ENCODE peak calls at places on chromosomes 13 and 19, in seven cellular contexts. One of them, this sample, is unnamed.

GRCh38 chr13:42047561-42048322 is 706 bp upstream of the DGKH start:
- DNase-seq in esophagus squamous epithelium: no peak
- DNase-seq in foreskin fibroblast: peak
- DNase-seq in GM13977: peak
- DNase-seq in psoas muscle: peak
- DNase-seq in epithelial cell of esophagus: peak
- DNase-seq in brain microvascular endothelial cell: peak
- DNase-seq in this sample: peak

GRCh38 chr13:77918391-77919261 is at the start of gene EDNRB:
- DNase-seq in brain microvascular endothelial cell: peak
- DNase-seq in epithelial cell of esophagus: peak
- DNase-seq in GM13977: no peak
- DNase-seq in foreskin fibroblast: peak
- DNase-seq in esophagus squamous epithelium: no peak
- DNase-seq in psoas muscle: peak
- DNase-seq in this sample: peak

GRCh38 chr19:30073152-30074000 is 131.3 kb downstream of the URI1 start:
- DNase-seq in epithelial cell of esophagus: no peak
- DNase-seq in foreskin fibroblast: no peak
- DNase-seq in GM13977: no peak
- DNase-seq in brain microvascular endothelial cell: no peak
- DNase-seq in psoas muscle: peak
- DNase-seq in esophagus squamous epithelium: no peak
- DNase-seq in this sample: no peak

GRCh38 chr19:28831464-28831863 is 381.5 kb downstream of the UQCRFS1 start:
- DNase-seq in psoas muscle: no peak
- DNase-seq in GM13977: no peak
- DNase-seq in foreskin fibroblast: no peak
- DNase-seq in epithelial cell of esophagus: no peak
- DNase-seq in brain microvascular endothelial cell: no peak
- DNase-seq in esophagus squamous epithelium: no peak
- DNase-seq in this sample: no peak

GRCh38 chr19:40217921-40218890 is at the start of gene TTC9B:
- DNase-seq in foreskin fibroblast: peak
- DNase-seq in epithelial cell of esophagus: no peak
- DNase-seq in GM13977: peak
- DNase-seq in psoas muscle: no peak
- DNase-seq in esophagus squamous epithelium: no peak
- DNase-seq in brain microvascular endothelial cell: no peak
- DNase-seq in this sample: peak

GRCh38 chr13:65378943-65379519 is 1851.1 kb downstream of the PCDH9 start:
- DNase-seq in psoas muscle: no peak
- DNase-seq in esophagus squamous epithelium: no peak
- DNase-seq in foreskin fibroblast: peak
- DNase-seq in epithelial cell of esophagus: peak
- DNase-seq in brain microvascular endothelial cell: no peak
- DNase-seq in GM13977: no peak
- DNase-seq in this sample: no peak

GRCh38 chr19:5547881-5548280 is 19.9 kb downstream of the TINCR start:
- DNase-seq in esophagus squamous epithelium: no peak
- DNase-seq in foreskin fibroblast: peak
- DNase-seq in GM13977: peak
- DNase-seq in epithelial cell of esophagus: peak
- DNase-seq in brain microvascular endothelial cell: peak
- DNase-seq in psoas muscle: no peak
- DNase-seq in this sample: peak

GRCh38 chr13:41919741-41920487 is 41.0 kb downstream of the VWA8 start:
- DNase-seq in GM13977: no peak
- DNase-seq in epithelial cell of esophagus: no peak
- DNase-seq in esophagus squamous epithelium: no peak
- DNase-seq in psoas muscle: no peak
- DNase-seq in brain microvascular endothelial cell: no peak
- DNase-seq in foreskin fibroblast: no peak
- DNase-seq in this sample: no peak

GRCh38 chr19:19410553-19411550 is 5.4 kb downstream of the GATAD2A start:
- DNase-seq in psoas muscle: no peak
- DNase-seq in foreskin fibroblast: peak
- DNase-seq in esophagus squamous epithelium: no peak
- DNase-seq in brain microvascular endothelial cell: no peak
- DNase-seq in epithelial cell of esophagus: no peak
- DNase-seq in GM13977: peak
- DNase-seq in this sample: peak

GRCh38 chr13:46010148-46010547 is 42.4 kb downstream of the ZC3H13 start:
- DNase-seq in epithelial cell of esophagus: peak
- DNase-seq in esophagus squamous epithelium: no peak
- DNase-seq in GM13977: no peak
- DNase-seq in psoas muscle: no peak
- DNase-seq in foreskin fibroblast: peak
- DNase-seq in brain microvascular endothelial cell: no peak
- DNase-seq in this sample: no peak

GRCh38 chr19:47740866-47741519 is 4.4 kb upstream of the NOP53 start:
- DNase-seq in psoas muscle: no peak
- DNase-seq in GM13977: no peak
- DNase-seq in foreskin fibroblast: no peak
- DNase-seq in esophagus squamous epithelium: no peak
- DNase-seq in epithelial cell of esophagus: no peak
- DNase-seq in brain microvascular endothelial cell: no peak
- DNase-seq in this sample: no peak

GRCh38 chr19:29831041-29831548 is 19.3 kb downstream of the CCNE1 start:
- DNase-seq in foreskin fibroblast: no peak
- DNase-seq in psoas muscle: peak
- DNase-seq in brain microvascular endothelial cell: no peak
- DNase-seq in esophagus squamous epithelium: no peak
- DNase-seq in GM13977: peak
- DNase-seq in epithelial cell of esophagus: peak
- DNase-seq in this sample: peak

GRCh38 chr13:91291078-91291477 is 56.4 kb upstream of the MIR17HG start:
- DNase-seq in epithelial cell of esophagus: no peak
- DNase-seq in psoas muscle: no peak
- DNase-seq in brain microvascular endothelial cell: no peak
- DNase-seq in GM13977: no peak
- DNase-seq in foreskin fibroblast: no peak
- DNase-seq in esophagus squamous epithelium: no peak
- DNase-seq in this sample: no peak

GRCh38 chr19:28049875-28050274 is 1163.1 kb downstream of the UQCRFS1 start:
- DNase-seq in esophagus squamous epithelium: no peak
- DNase-seq in psoas muscle: no peak
- DNase-seq in GM13977: no peak
- DNase-seq in brain microvascular endothelial cell: no peak
- DNase-seq in epithelial cell of esophagus: no peak
- DNase-seq in foreskin fibroblast: no peak
- DNase-seq in this sample: no peak

GRCh38 chr13:95498886-95499285 is 53.6 kb upstream of the CLDN10 start:
- DNase-seq in epithelial cell of esophagus: no peak
- DNase-seq in GM13977: no peak
- DNase-seq in esophagus squamous epithelium: no peak
- DNase-seq in psoas muscle: no peak
- DNase-seq in foreskin fibroblast: no peak
- DNase-seq in brain microvascular endothelial cell: no peak
- DNase-seq in this sample: no peak

GRCh38 chr19:13181747-13182388 is 31.7 kb downstream of the IER2 start:
- DNase-seq in foreskin fibroblast: peak
- DNase-seq in brain microvascular endothelial cell: peak
- DNase-seq in esophagus squamous epithelium: no peak
- DNase-seq in epithelial cell of esophagus: peak
- DNase-seq in psoas muscle: peak
- DNase-seq in GM13977: peak
- DNase-seq in this sample: peak

GRCh38 chr19:18939922-18940775 is 868 bp downstream of the HOMER3 start:
- DNase-seq in esophagus squamous epithelium: no peak
- DNase-seq in epithelial cell of esophagus: peak
- DNase-seq in brain microvascular endothelial cell: no peak
- DNase-seq in psoas muscle: peak
- DNase-seq in foreskin fibroblast: peak
- DNase-seq in GM13977: peak
- DNase-seq in this sample: no peak

GRCh38 chr13:95643814-95644598 is 500 bp downstream of the DZIP1 start:
- DNase-seq in GM13977: no peak
- DNase-seq in foreskin fibroblast: peak
- DNase-seq in psoas muscle: peak
- DNase-seq in brain microvascular endothelial cell: peak
- DNase-seq in epithelial cell of esophagus: peak
- DNase-seq in esophagus squamous epithelium: no peak
- DNase-seq in this sample: no peak

GRCh38 chr13:33678906-33679657 is 138.9 kb upstream of the RFC3 start:
- DNase-seq in epithelial cell of esophagus: peak
- DNase-seq in esophagus squamous epithelium: no peak
- DNase-seq in brain microvascular endothelial cell: peak
- DNase-seq in psoas muscle: peak
- DNase-seq in foreskin fibroblast: no peak
- DNase-seq in GM13977: peak
- DNase-seq in this sample: peak

GRCh38 chr19:38433268-38433733 is at the start of gene RYR1:
- DNase-seq in epithelial cell of esophagus: peak
- DNase-seq in foreskin fibroblast: peak
- DNase-seq in brain microvascular endothelial cell: peak
- DNase-seq in GM13977: peak
- DNase-seq in psoas muscle: peak
- DNase-seq in esophagus squamous epithelium: no peak
- DNase-seq in this sample: peak

GRCh38 chr19:45577111-45577905 is 7.3 kb downstream of the OPA3 start:
- DNase-seq in epithelial cell of esophagus: peak
- DNase-seq in foreskin fibroblast: peak
- DNase-seq in GM13977: no peak
- DNase-seq in brain microvascular endothelial cell: peak
- DNase-seq in psoas muscle: peak
- DNase-seq in esophagus squamous epithelium: no peak
- DNase-seq in this sample: no peak

GRCh38 chr13:52091473-52091872 is 37.4 kb downstream of the NEK5 start:
- DNase-seq in esophagus squamous epithelium: no peak
- DNase-seq in brain microvascular endothelial cell: no peak
- DNase-seq in psoas muscle: no peak
- DNase-seq in epithelial cell of esophagus: no peak
- DNase-seq in GM13977: no peak
- DNase-seq in foreskin fibroblast: no peak
- DNase-seq in this sample: no peak

GRCh38 chr13:113951246-113951999 is 22.5 kb downstream of the C13orf46 start:
- DNase-seq in foreskin fibroblast: peak
- DNase-seq in psoas muscle: peak
- DNase-seq in esophagus squamous epithelium: peak
- DNase-seq in GM13977: peak
- DNase-seq in epithelial cell of esophagus: peak
- DNase-seq in brain microvascular endothelial cell: peak
- DNase-seq in this sample: peak

GRCh38 chr13:66665991-66666390 is 564.1 kb downstream of the PCDH9 start:
- DNase-seq in foreskin fibroblast: peak
- DNase-seq in psoas muscle: peak
- DNase-seq in GM13977: no peak
- DNase-seq in esophagus squamous epithelium: no peak
- DNase-seq in brain microvascular endothelial cell: peak
- DNase-seq in epithelial cell of esophagus: peak
- DNase-seq in this sample: no peak

GRCh38 chr13:98977568-98978270 is at the start of gene DOCK9:
- DNase-seq in foreskin fibroblast: peak
- DNase-seq in epithelial cell of esophagus: peak
- DNase-seq in GM13977: no peak
- DNase-seq in brain microvascular endothelial cell: peak
- DNase-seq in esophagus squamous epithelium: no peak
- DNase-seq in psoas muscle: peak
- DNase-seq in this sample: no peak

GRCh38 chr13:87671824-87672603 is 843 bp downstream of the SLITRK5 start:
- DNase-seq in brain microvascular endothelial cell: no peak
- DNase-seq in GM13977: peak
- DNase-seq in foreskin fibroblast: no peak
- DNase-seq in psoas muscle: peak
- DNase-seq in epithelial cell of esophagus: no peak
- DNase-seq in esophagus squamous epithelium: no peak
- DNase-seq in this sample: peak

GRCh38 chr19:41373993-41374392 is 2.3 kb upstream of the TMEM91 start:
- DNase-seq in psoas muscle: peak
- DNase-seq in esophagus squamous epithelium: no peak
- DNase-seq in epithelial cell of esophagus: peak
- DNase-seq in brain microvascular endothelial cell: peak
- DNase-seq in foreskin fibroblast: peak
- DNase-seq in GM13977: no peak
- DNase-seq in this sample: no peak

GRCh38 chr13:33610471-33611015 is 207.4 kb upstream of the RFC3 start:
- DNase-seq in esophagus squamous epithelium: no peak
- DNase-seq in foreskin fibroblast: no peak
- DNase-seq in psoas muscle: peak
- DNase-seq in brain microvascular endothelial cell: no peak
- DNase-seq in GM13977: no peak
- DNase-seq in epithelial cell of esophagus: peak
- DNase-seq in this sample: no peak

GRCh38 chr19:28864024-28864503 is 348.9 kb downstream of the UQCRFS1 start:
- DNase-seq in foreskin fibroblast: no peak
- DNase-seq in brain microvascular endothelial cell: no peak
- DNase-seq in psoas muscle: no peak
- DNase-seq in GM13977: no peak
- DNase-seq in epithelial cell of esophagus: no peak
- DNase-seq in esophagus squamous epithelium: no peak
- DNase-seq in this sample: no peak

GRCh38 chr19:27774337-27774736 is 1438.6 kb downstream of the UQCRFS1 start:
- DNase-seq in brain microvascular endothelial cell: no peak
- DNase-seq in GM13977: no peak
- DNase-seq in epithelial cell of esophagus: no peak
- DNase-seq in psoas muscle: no peak
- DNase-seq in esophagus squamous epithelium: no peak
- DNase-seq in foreskin fibroblast: peak
- DNase-seq in this sample: no peak

GRCh38 chr19:17932485-17933338 is at the start of gene CCDC124:
- DNase-seq in foreskin fibroblast: peak
- DNase-seq in esophagus squamous epithelium: peak
- DNase-seq in GM13977: peak
- DNase-seq in brain microvascular endothelial cell: peak
- DNase-seq in epithelial cell of esophagus: peak
- DNase-seq in psoas muscle: peak
- DNase-seq in this sample: peak
- TF ChIP-seq CTCF in foreskin fibroblast: peak
- TF ChIP-seq CTCF in esophagus squamous epithelium: peak
- TF ChIP-seq CTCF in GM13977: peak
- TF ChIP-seq CTCF in brain microvascular endothelial cell: peak
- TF ChIP-seq CTCF in epithelial cell of esophagus: peak
- TF ChIP-seq CTCF in psoas muscle: peak
- TF ChIP-seq CTCF in this sample: peak

GRCh38 chr13:73898276-73898675 is 235.9 kb downstream of the KLF12 start:
- DNase-seq in psoas muscle: no peak
- DNase-seq in brain microvascular endothelial cell: no peak
- DNase-seq in esophagus squamous epithelium: no peak
- DNase-seq in GM13977: no peak
- DNase-seq in foreskin fibroblast: no peak
- DNase-seq in epithelial cell of esophagus: no peak
- DNase-seq in this sample: no peak
- TF ChIP-seq CTCF in psoas muscle: no peak
- TF ChIP-seq CTCF in brain microvascular endothelial cell: no peak
- TF ChIP-seq CTCF in esophagus squamous epithelium: no peak
- TF ChIP-seq CTCF in GM13977: no peak
- TF ChIP-seq CTCF in foreskin fibroblast: no peak
- TF ChIP-seq CTCF in epithelial cell of esophagus: no peak
- TF ChIP-seq CTCF in this sample: no peak

GRCh38 chr13:112931028-112931934 is 37.7 kb upstream of the MCF2L start:
- DNase-seq in psoas muscle: no peak
- DNase-seq in GM13977: no peak
- DNase-seq in esophagus squamous epithelium: no peak
- DNase-seq in brain microvascular endothelial cell: peak
- DNase-seq in foreskin fibroblast: peak
- DNase-seq in epithelial cell of esophagus: peak
- DNase-seq in this sample: no peak
- TF ChIP-seq CTCF in psoas muscle: peak
- TF ChIP-seq CTCF in GM13977: no peak
- TF ChIP-seq CTCF in esophagus squamous epithelium: peak
- TF ChIP-seq CTCF in brain microvascular endothelial cell: peak
- TF ChIP-seq CTCF in foreskin fibroblast: peak
- TF ChIP-seq CTCF in epithelial cell of esophagus: peak
- TF ChIP-seq CTCF in this sample: no peak

GRCh38 chr13:37270206-37271001 is 164.9 kb upstream of the CSNK1A1L start:
- DNase-seq in psoas muscle: no peak
- DNase-seq in esophagus squamous epithelium: no peak
- DNase-seq in foreskin fibroblast: no peak
- DNase-seq in brain microvascular endothelial cell: no peak
- DNase-seq in epithelial cell of esophagus: no peak
- DNase-seq in GM13977: no peak
- DNase-seq in this sample: no peak
- TF ChIP-seq CTCF in psoas muscle: no peak
- TF ChIP-seq CTCF in esophagus squamous epithelium: no peak
- TF ChIP-seq CTCF in foreskin fibroblast: no peak
- TF ChIP-seq CTCF in brain microvascular endothelial cell: no peak
- TF ChIP-seq CTCF in epithelial cell of esophagus: no peak
- TF ChIP-seq CTCF in GM13977: no peak
- TF ChIP-seq CTCF in this sample: no peak